ENCODE peak calls at places on chromosomes 11 and 22, in six cellular contexts. One of them, this sample, is unnamed.

GRCh38 chr11:102111787-102112653 is 1.8 kb downstream of the YAP1 start:
- DNase-seq in H9: no peak
- DNase-seq in trophoblast cell: peak; percentile 86
- DNase-seq in IMR-90: peak; percentile 94
- DNase-seq in mesenchymal stem cell: peak; percentile 91
- DNase-seq in H1: no peak
- DNase-seq in this sample: no peak

GRCh38 chr11:47272706-47273105 is 2.8 kb downstream of the MADD start:
- DNase-seq in H1: no peak
- DNase-seq in H9: no peak
- DNase-seq in trophoblast cell: no peak
- DNase-seq in IMR-90: peak; percentile 30
- DNase-seq in mesenchymal stem cell: peak; percentile 50
- DNase-seq in this sample: no peak

GRCh38 chr11:47724041-47724729 is 9.0 kb upstream of the AGBL2 start:
- DNase-seq in trophoblast cell: peak; percentile 83
- DNase-seq in mesenchymal stem cell: peak; percentile 91
- DNase-seq in H1: no peak
- DNase-seq in H9: no peak
- DNase-seq in IMR-90: peak; percentile 89
- DNase-seq in this sample: no peak

GRCh38 chr11:118635237-118635591 is 27.8 kb downstream of the PHLDB1 start:
- DNase-seq in trophoblast cell: no peak
- DNase-seq in IMR-90: no peak
- DNase-seq in H1: no peak
- DNase-seq in mesenchymal stem cell: no peak
- DNase-seq in H9: no peak
- DNase-seq in this sample: no peak

GRCh38 chr11:116207349-116207748 is 565.4 kb downstream of the BUD13 start:
- DNase-seq in IMR-90: no peak
- DNase-seq in mesenchymal stem cell: no peak
- DNase-seq in trophoblast cell: no peak
- DNase-seq in H1: no peak
- DNase-seq in H9: no peak
- DNase-seq in this sample: no peak

GRCh38 chr11:22466809-22467208 is 128.6 kb downstream of the SLC17A6 start:
- DNase-seq in trophoblast cell: peak; percentile 94
- DNase-seq in mesenchymal stem cell: peak; percentile 54
- DNase-seq in H9: no peak
- DNase-seq in H1: no peak
- DNase-seq in IMR-90: peak; percentile 97
- DNase-seq in this sample: no peak

GRCh38 chr11:44744160-44744559 is 17.4 kb downstream of the TSPAN18 start:
- DNase-seq in H9: no peak
- DNase-seq in mesenchymal stem cell: peak; percentile 41
- DNase-seq in H1: no peak
- DNase-seq in trophoblast cell: no peak
- DNase-seq in IMR-90: peak; percentile 44
- DNase-seq in this sample: no peak

GRCh38 chr11:126134461-126135155 is 71.9 kb upstream of the CDON start:
- DNase-seq in trophoblast cell: no peak
- DNase-seq in mesenchymal stem cell: no peak
- DNase-seq in H9: no peak
- DNase-seq in IMR-90: no peak
- DNase-seq in H1: no peak
- DNase-seq in this sample: no peak

GRCh38 chr11:111417766-111418435 is 38.8 kb upstream of the POU2AF1 start:
- DNase-seq in trophoblast cell: peak; percentile 5
- DNase-seq in H9: no peak
- DNase-seq in mesenchymal stem cell: peak; percentile 96
- DNase-seq in H1: no peak
- DNase-seq in IMR-90: peak; percentile 99
- DNase-seq in this sample: no peak

GRCh38 chr22:37686002-37686982 is at the start of gene NOL12:
- DNase-seq in H1: peak; percentile 91
- DNase-seq in IMR-90: peak; percentile 86
- DNase-seq in mesenchymal stem cell: peak; percentile 94
- DNase-seq in trophoblast cell: peak; percentile 92
- DNase-seq in H9: peak; percentile 90
- DNase-seq in this sample: peak; percentile 92

GRCh38 chr22:45638834-45639746 is 32.5 kb upstream of the ATXN10 start:
- DNase-seq in H9: no peak
- DNase-seq in trophoblast cell: no peak
- DNase-seq in H1: no peak
- DNase-seq in IMR-90: no peak
- DNase-seq in mesenchymal stem cell: peak; percentile 67
- DNase-seq in this sample: no peak

GRCh38 chr11:119100246-119100959 is 1.2 kb downstream of the DPAGT1 start:
- DNase-seq in H9: no peak
- DNase-seq in mesenchymal stem cell: peak; percentile 64
- DNase-seq in H1: no peak
- DNase-seq in IMR-90: peak; percentile 54
- DNase-seq in trophoblast cell: peak; percentile 52
- DNase-seq in this sample: no peak

GRCh38 chr11:87239531-87239930 is 201.8 kb downstream of the TMEM135 start:
- DNase-seq in trophoblast cell: no peak
- DNase-seq in H9: no peak
- DNase-seq in IMR-90: no peak
- DNase-seq in H1: no peak
- DNase-seq in mesenchymal stem cell: no peak
- DNase-seq in this sample: no peak

GRCh38 chr22:45688606-45689080 is 17.0 kb downstream of the ATXN10 start:
- DNase-seq in mesenchymal stem cell: peak; percentile 62
- DNase-seq in trophoblast cell: peak; percentile 98
- DNase-seq in H1: no peak
- DNase-seq in H9: no peak
- DNase-seq in IMR-90: peak; percentile 90
- DNase-seq in this sample: no peak

GRCh38 chr11:64253481-64253880 is 2.2 kb downstream of the PLCB3 start:
- DNase-seq in mesenchymal stem cell: no peak
- DNase-seq in trophoblast cell: no peak
- DNase-seq in IMR-90: no peak
- DNase-seq in H1: no peak
- DNase-seq in H9: no peak
- DNase-seq in this sample: no peak

GRCh38 chr11:5505363-5506048 is 4.3 kb downstream of the UBQLN3 start:
- DNase-seq in trophoblast cell: no peak
- DNase-seq in IMR-90: no peak
- DNase-seq in H9: no peak
- DNase-seq in H1: no peak
- DNase-seq in mesenchymal stem cell: no peak
- DNase-seq in this sample: no peak

GRCh38 chr11:93844568-93844967 is 5.8 kb downstream of the VSTM5 start:
- DNase-seq in H1: no peak
- DNase-seq in trophoblast cell: peak; percentile 71
- DNase-seq in mesenchymal stem cell: no peak
- DNase-seq in IMR-90: no peak
- DNase-seq in H9: peak; percentile 49
- DNase-seq in this sample: no peak

GRCh38 chr11:67052891-67053290 is 3.8 kb upstream of the RHOD start:
- DNase-seq in trophoblast cell: no peak
- DNase-seq in H9: no peak
- DNase-seq in H1: no peak
- DNase-seq in mesenchymal stem cell: no peak
- DNase-seq in IMR-90: no peak
- DNase-seq in this sample: no peak

GRCh38 chr11:57237204-57237681 is at the start of gene APLNR:
- DNase-seq in trophoblast cell: no peak
- DNase-seq in H1: no peak
- DNase-seq in H9: peak; percentile 60
- DNase-seq in IMR-90: no peak
- DNase-seq in mesenchymal stem cell: no peak
- DNase-seq in this sample: no peak

GRCh38 chr22:44540756-44541670 is 43.0 kb upstream of the RTL6 start:
- DNase-seq in H9: no peak
- DNase-seq in mesenchymal stem cell: no peak
- DNase-seq in H1: no peak
- DNase-seq in IMR-90: no peak
- DNase-seq in trophoblast cell: no peak
- DNase-seq in this sample: no peak

GRCh38 chr22:24005201-24005600 is at the start of gene GSTT4:
- DNase-seq in IMR-90: no peak
- DNase-seq in H9: no peak
- DNase-seq in mesenchymal stem cell: no peak
- DNase-seq in trophoblast cell: no peak
- DNase-seq in H1: no peak
- DNase-seq in this sample: no peak

GRCh38 chr11:20353829-20354434 is 9.6 kb upstream of the HTATIP2 start:
- DNase-seq in mesenchymal stem cell: peak; percentile 59
- DNase-seq in H9: no peak
- DNase-seq in H1: peak; percentile 53
- DNase-seq in trophoblast cell: peak; percentile 78
- DNase-seq in IMR-90: peak; percentile 48
- DNase-seq in this sample: no peak

GRCh38 chr11:76839326-76839725 is 21.4 kb upstream of the ACER3 start:
- DNase-seq in H9: no peak
- DNase-seq in H1: no peak
- DNase-seq in trophoblast cell: peak; percentile 23
- DNase-seq in mesenchymal stem cell: no peak
- DNase-seq in IMR-90: no peak
- DNase-seq in this sample: no peak

DNA sequence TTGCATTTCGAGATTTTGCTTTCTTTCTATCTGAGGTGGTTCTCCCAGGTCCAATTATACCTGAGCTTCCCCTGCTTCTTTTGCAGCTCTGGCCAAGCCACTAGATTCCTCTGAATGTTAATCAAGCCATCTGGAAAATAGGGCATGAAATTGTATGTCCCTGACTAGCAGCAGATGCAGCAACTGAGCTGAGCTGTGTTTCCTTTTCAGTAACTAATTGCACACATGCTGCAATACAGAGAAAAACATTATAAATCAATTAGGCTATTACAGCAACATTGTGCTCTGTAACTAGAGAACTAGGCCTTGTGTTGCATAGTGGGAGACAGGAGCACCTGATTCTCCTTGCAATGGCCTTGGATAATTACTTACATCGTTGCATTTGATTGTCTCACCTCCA is 408.3 kb downstream of the ETS1 start:
- DNase-seq in IMR-90: no peak
- DNase-seq in mesenchymal stem cell: no peak
- DNase-seq in H1: no peak
- DNase-seq in trophoblast cell: no peak
- DNase-seq in H9: no peak
- DNase-seq in this sample: no peak
- H3K4me1 ChIP-seq in IMR-90: peaks cover 8% of the 10 kb centered on the region
- H3K4me1 ChIP-seq in mesenchymal stem cell: peaks cover 9% of the 10 kb centered on the region
- H3K4me1 ChIP-seq in H1: peaks cover 2% of the 10 kb centered on the region
- H3K4me1 ChIP-seq in trophoblast cell: peaks cover 6% of the 10 kb centered on the region
- H3K4me1 ChIP-seq in H9: peaks cover 3% of the 10 kb centered on the region
- H3K4me1 ChIP-seq in this sample: peaks cover 19% of the 10 kb centered on the region

GRCh38 chr11:69034123-69034522 is 14.6 kb upstream of the TPCN2 start:
- DNase-seq in H1: no peak
- DNase-seq in mesenchymal stem cell: no peak
- DNase-seq in H9: no peak
- DNase-seq in IMR-90: no peak
- DNase-seq in trophoblast cell: no peak
- DNase-seq in this sample: no peak
- H3K14ac ChIP-seq in H1: no peak overlapping the region
- H3K14ac ChIP-seq in mesenchymal stem cell: no peak overlapping the region
- H3K14ac ChIP-seq in H9: no peak overlapping the region
- H3K14ac ChIP-seq in IMR-90: no peak overlapping the region
- H3K14ac ChIP-seq in trophoblast cell: no peak overlapping the region
- H3K14ac ChIP-seq in this sample: no peak overlapping the region

GRCh38 chr11:2378527-2379210 is 1.6 kb downstream of the CD81 start:
- DNase-seq in IMR-90: peak; percentile 69
- DNase-seq in trophoblast cell: no peak
- DNase-seq in H1: no peak
- DNase-seq in H9: no peak
- DNase-seq in mesenchymal stem cell: peak; percentile 65
- DNase-seq in this sample: no peak

GRCh38 chr11:2380396-2380795 is 3.3 kb downstream of the CD81 start:
- DNase-seq in mesenchymal stem cell: no peak
- DNase-seq in H9: no peak
- DNase-seq in trophoblast cell: no peak
- DNase-seq in H1: no peak
- DNase-seq in IMR-90: no peak
- DNase-seq in this sample: no peak

GRCh38 chr11:2377511-2378443 is 667 bp downstream of the CD81 start:
- DNase-seq in H9: peak; percentile 57
- DNase-seq in trophoblast cell: no peak
- DNase-seq in IMR-90: peak; percentile 33
- DNase-seq in mesenchymal stem cell: peak; percentile 68
- DNase-seq in H1: peak; percentile 73
- DNase-seq in this sample: peak; percentile 56

GRCh38 chr11:2380807-2381350 is 3.8 kb downstream of the CD81 start:
- DNase-seq in trophoblast cell: peak; percentile 49
- DNase-seq in H9: no peak
- DNase-seq in mesenchymal stem cell: peak; percentile 59
- DNase-seq in H1: no peak
- DNase-seq in IMR-90: no peak
- DNase-seq in this sample: no peak

GRCh38 chr11:2379471-2380174 is 2.5 kb downstream of the CD81 start:
- DNase-seq in mesenchymal stem cell: no peak
- DNase-seq in H9: no peak
- DNase-seq in H1: no peak
- DNase-seq in IMR-90: no peak
- DNase-seq in trophoblast cell: no peak
- DNase-seq in this sample: no peak
- H3K4me1 ChIP-seq in mesenchymal stem cell: peaks cover 75% of the 10 kb centered on the region
- H3K4me1 ChIP-seq in H9: no peaks in the 10 kb centered on the region
- H3K4me1 ChIP-seq in H1: no peaks in the 10 kb centered on the region
- H3K4me1 ChIP-seq in IMR-90: peaks cover 36% of the 10 kb centered on the region
- H3K4me1 ChIP-seq in trophoblast cell: peaks cover 9% of the 10 kb centered on the region
- H3K4me1 ChIP-seq in this sample: peaks cover 15% of the 10 kb centered on the region

DNA sequence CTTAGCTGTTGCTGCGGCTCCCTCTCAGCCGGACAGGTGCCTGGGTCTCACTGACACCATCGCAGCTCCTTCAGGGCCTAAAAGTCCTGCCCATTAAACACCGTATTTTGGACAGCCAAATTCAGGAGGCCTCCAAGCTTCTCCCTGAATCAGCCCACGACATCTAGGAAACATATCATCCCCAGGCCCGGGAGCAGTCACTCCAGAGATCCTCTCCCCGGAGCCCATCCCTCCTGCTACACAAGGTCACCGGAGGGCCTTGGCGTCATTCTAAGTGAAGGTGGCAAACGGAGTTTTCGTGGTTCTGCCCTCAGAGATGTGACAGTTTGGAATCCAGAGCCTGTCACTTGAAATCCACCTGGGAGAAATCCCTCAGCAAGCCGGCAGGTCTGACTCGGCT is 232.5 kb downstream of the TBC1D22A start:
- DNase-seq in IMR-90: no peak
- DNase-seq in trophoblast cell: no peak
- DNase-seq in H1: no peak
- DNase-seq in H9: no peak
- DNase-seq in mesenchymal stem cell: no peak
- DNase-seq in this sample: no peak
- H3K14ac ChIP-seq in IMR-90: no peak overlapping the region
- H3K14ac ChIP-seq in trophoblast cell: no peak overlapping the region
- H3K14ac ChIP-seq in H1: no peak overlapping the region
- H3K14ac ChIP-seq in H9: no peak overlapping the region
- H3K14ac ChIP-seq in mesenchymal stem cell: no peak overlapping the region
- H3K14ac ChIP-seq in this sample: no peak overlapping the region

GRCh38 chr11:73976451-73977151 is 6.0 kb downstream of the UCP2 start:
- DNase-seq in trophoblast cell: no peak
- DNase-seq in IMR-90: no peak
- DNase-seq in H9: no peak
- DNase-seq in mesenchymal stem cell: no peak
- DNase-seq in H1: no peak
- DNase-seq in this sample: no peak
- H3K4me1 ChIP-seq in trophoblast cell: no peaks in the 10 kb centered on the region
- H3K4me1 ChIP-seq in IMR-90: no peaks in the 10 kb centered on the region
- H3K4me1 ChIP-seq in H9: no peaks in the 10 kb centered on the region
- H3K4me1 ChIP-seq in mesenchymal stem cell: peaks cover 24% of the 10 kb centered on the region
- H3K4me1 ChIP-seq in H1: peaks cover 11% of the 10 kb centered on the region
- H3K4me1 ChIP-seq in this sample: peaks cover 22% of the 10 kb centered on the region

GRCh38 chr22:18145676-18146388 is 4.1 kb upstream of the USP18 start:
- DNase-seq in H1: no peak
- DNase-seq in IMR-90: no peak
- DNase-seq in H9: no peak
- DNase-seq in trophoblast cell: no peak
- DNase-seq in mesenchymal stem cell: no peak
- DNase-seq in this sample: no peak
- H3K14ac ChIP-seq in H1: no peak overlapping the region
- H3K14ac ChIP-seq in IMR-90: no peak overlapping the region
- H3K14ac ChIP-seq in H9: no peak overlapping the region
- H3K14ac ChIP-seq in trophoblast cell: no peak overlapping the region
- H3K14ac ChIP-seq in mesenchymal stem cell: no peak overlapping the region
- H3K14ac ChIP-seq in this sample: no peak overlapping the region

This sample was measured in neuronal stem cell.